ENCODE peak calls at places on chromosomes 5 and 9, in ten cellular contexts. K is small intestine; G is fibroblast of pulmonary artery; C is left lung; E is stimulated activated CD8-positive, alpha-beta memory T cell treated with anti-CD3 and anti-CD28 coated beads, Interleukin-2, amount 100 ng/mL, for 1 hour; F is NCI-H82; X is fibroblast of gingiva; N is epithelial cell of esophagus; H is NCI-H748 treated with DMSO at 0.1 percent for 48 hours; Z is midbrain. D is an unnamed sample.

GRCh38 chr9:138061631-138062030 is 184.0 kb downstream of the CACNA1B start:
- DNase-seq in K (no peak), G (no peak), C (peak; percentile 9), E (no peak), F (peak; percentile 46), X (no peak), N (no peak), H (no peak), Z (no peak), D (no peak)

GRCh38 chr5:26482817-26483375 is 555.5 kb downstream of the CDH9 start:
- DNase-seq in K (no peak), G (peak; percentile 3), C (no peak), E (no peak), F (peak; percentile 75), X (no peak), N (peak; percentile 36), H (peak; percentile 87), Z (peak; percentile 33), D (no peak)

GRCh38 chr5:36417221-36417620 is 115.5 kb upstream of the RANBP3L start:
- DNase-seq in K (no peak), G (peak; percentile 5), C (no peak), E (no peak), F (no peak), X (no peak), N (peak; percentile 78), H (no peak), Z (no peak), D (no peak)

GRCh38 chr9:38153910-38154291 is 84.9 kb upstream of the SHB start:
- DNase-seq in K (no peak), G (no peak), C (no peak), E (no peak), F (no peak), X (no peak), N (no peak), H (no peak), Z (no peak), D (no peak)

GRCh38 chr5:6188344-6188743 is 190.0 kb downstream of the MED10 start:
- DNase-seq in K (no peak), G (no peak), C (no peak), E (no peak), F (no peak), X (no peak), N (no peak), H (no peak), Z (no peak), D (no peak)

GRCh38 chr5:179795049-179795862 is 1.5 kb downstream of the LTC4S start:
- DNase-seq in K (peak; percentile 50), G (no peak), C (peak; percentile 75), E (no peak), F (peak; percentile 60), X (no peak), N (peak; percentile 62), H (peak; percentile 20), Z (no peak), D (no peak)

GRCh38 chr9:133144142-133144886 is 19.4 kb downstream of the GBGT1 start:
- DNase-seq in K (peak; percentile 93), G (peak; percentile 58), C (peak; percentile 91), E (peak; percentile 80), F (peak; percentile 78), X (peak; percentile 53), N (peak; percentile 45), H (peak; percentile 46), Z (peak; percentile 83), D (no peak)

GRCh38 chr9:133635098-133635497 is 1.1 kb upstream of the DBH start:
- DNase-seq in K (no peak), G (no peak), C (no peak), E (no peak), F (peak; percentile 40), X (no peak), N (no peak), H (no peak), Z (no peak), D (no peak)

GRCh38 chr5:107669543-107670027 is 1.2 kb downstream of the EFNA5 start:
- DNase-seq in K (peak; percentile 10), G (peak; percentile 56), C (peak; percentile 37), E (no peak), F (peak; percentile 40), X (peak; percentile 45), N (peak; percentile 55), H (peak; percentile 45), Z (peak; percentile 37), D (peak; percentile 29)

GRCh38 chr9:33452828-33453271 is 5.5 kb upstream of the AQP3 start:
- DNase-seq in K (peak; percentile 70), G (peak; percentile 85), C (peak; percentile 84), E (peak; percentile 14), F (peak; percentile 78), X (peak; percentile 59), N (peak; percentile 98), H (no peak), Z (peak; percentile 15), D (peak; percentile 72)

GRCh38 chr5:171975262-171975876 is 31.1 kb downstream of the FBXW11 start:
- DNase-seq in K (no peak), G (peak; percentile 48), C (no peak), E (no peak), F (no peak), X (peak; percentile 25), N (no peak), H (no peak), Z (no peak), D (peak; percentile 75)

GRCh38 chr9:105735366-105735765 is 41.0 kb downstream of the TMEM38B start:
- DNase-seq in K (no peak), G (no peak), C (no peak), E (no peak), F (no peak), X (no peak), N (no peak), H (no peak), Z (no peak), D (no peak)

GRCh38 chr5:173302546-173303155 is 25.6 kb downstream of the STC2 start:
- DNase-seq in K (no peak), G (peak; percentile 43), C (no peak), E (no peak), F (no peak), X (peak; percentile 62), N (peak; percentile 77), H (peak; percentile 53), Z (no peak), D (peak; percentile 82)

GRCh38 chr5:960551-960950 is 48.1 kb upstream of the NKD2 start:
- DNase-seq in K (no peak), G (no peak), C (no peak), E (no peak), F (no peak), X (no peak), N (no peak), H (no peak), Z (no peak), D (no peak)

GRCh38 chr9:87445646-87446045 is 52.0 kb upstream of the DAPK1 start:
- DNase-seq in K (peak; percentile 60), G (peak; percentile 42), C (no peak), E (no peak), F (peak; percentile 43), X (no peak), N (peak; percentile 10), H (no peak), Z (peak; percentile 54), D (no peak)

GRCh38 chr5:176802116-176802784 is 8.1 kb upstream of the UNC5A start:
- DNase-seq in K (no peak), G (no peak), C (no peak), E (no peak), F (no peak), X (no peak), N (no peak), H (no peak), Z (no peak), D (no peak)

GRCh38 chr9:96738147-96739027 is 39.5 kb downstream of the ZNF510 start:
- DNase-seq in K (no peak), G (no peak), C (no peak), E (no peak), F (no peak), X (no peak), N (no peak), H (no peak), Z (no peak), D (no peak)

GRCh38 chr5:32842798-32843531 is 131.8 kb downstream of the NPR3 start:
- DNase-seq in K (no peak), G (no peak), C (no peak), E (no peak), F (no peak), X (no peak), N (peak; percentile 90), H (no peak), Z (no peak), D (no peak)

GRCh38 chr9:131273146-131273545 is 3.2 kb downstream of the FAM78A start:
- DNase-seq in K (no peak), G (no peak), C (peak; percentile 51), E (no peak), F (no peak), X (no peak), N (no peak), H (no peak), Z (no peak), D (no peak)

GRCh38 chr9:107874591-107875374 is 385.2 kb upstream of the KLF4 start:
- DNase-seq in K (no peak), G (no peak), C (no peak), E (no peak), F (no peak), X (peak; percentile 87), N (no peak), H (no peak), Z (no peak), D (no peak)

D was measured in astrocyte.